ENCODE peak calls at places on chromosomes 6 and 20, in four cellular contexts. G is fibroblast of mammary gland; F is activated T-cell treated with anti-CD3 and anti-CD28 coated beads, Interleukin-2, amount 50 U/mL, for 72 hours; R is AG09309. P is an unnamed sample.

GRCh38 chr6:6515691-6516607 is 72.6 kb upstream of the LY86 start:
- DNase-seq in R (no peak), F (peak), G (no peak), P (peak)

GRCh38 chr20:4740774-4741431 is 19.2 kb downstream of the PRND start:
- DNase-seq in G (peak), R (no peak), F (peak), P (peak)

GRCh38 chr6:33995873-33996475 is 149.9 kb downstream of the GRM4 start:
- DNase-seq in F (no peak), R (no peak), G (no peak), P (no peak)

GRCh38 chr20:21272279-21272678 is 30.9 kb upstream of the XRN2 start:
- DNase-seq in G (peak), F (no peak), R (no peak), P (no peak)

GRCh38 chr6:108074057-108074358 is 533 bp downstream of the OSTM1 start:
- DNase-seq in R (no peak), F (no peak), G (no peak), P (no peak)

GRCh38 chr20:36929290-36929689 is 22.2 kb downstream of the SAMHD1 start:
- DNase-seq in G (peak), F (no peak), R (no peak), P (no peak)

GRCh38 chr20:4136078-4136966 is 121.0 kb upstream of the RNF24 start:
- DNase-seq in F (no peak), R (no peak), G (no peak), P (no peak)

GRCh38 chr6:36414481-36414880 is 27.0 kb upstream of the ETV7 start:
- DNase-seq in R (no peak), G (no peak), F (no peak), P (no peak)

GRCh38 chr20:4090756-4091331 is 75.5 kb upstream of the RNF24 start:
- DNase-seq in G (peak), F (no peak), R (peak), P (no peak)

GRCh38 chr6:114272582-114272981 is 70.2 kb downstream of the HS3ST5 start:
- DNase-seq in F (no peak), R (no peak), G (no peak), P (no peak)

GRCh38 chr20:41334452-41335421 is 5.9 kb upstream of the LPIN3 start:
- DNase-seq in G (peak), F (no peak), R (peak), P (no peak)

GRCh38 chr20:34249291-34249690 is 8.1 kb downstream of the ASIP start:
- DNase-seq in G (peak), F (peak), R (peak), P (peak)